ENCODE peak calls at places on chromosome 10, in ten cellular contexts. Z is A549, O is transverse colon, V is ovary, Q is tibial nerve, K is esophagus muscularis mucosa, U is HepG2, W is stomach, J is suprapubic skin, S is SK-N-SH. R is an unnamed sample.
A peak's percentile ranks its signal among the peaks of the same experiment; 100 is the strongest.

GRCh38 chr10:116849271-116850057 is at the start of gene ENO4:
- DNase-seq in U (peak; percentile 58), K (no peak), V (peak; percentile 90), S (peak; percentile 93), O (peak; percentile 85), Z (peak; percentile 89), W (peak; percentile 85), Q (no peak), J (no peak), R (peak; percentile 81)

GRCh38 chr10:4046722-4047354 is 261.8 kb upstream of the KLF6 start:
- DNase-seq in Q (no peak), K (no peak), Z (no peak), S (no peak), W (no peak), O (no peak), V (peak; percentile 53), J (no peak), U (no peak), R (peak; percentile 72)

GRCh38 chr10:99965700-99966099 is 44.0 kb downstream of the DNMBP start:
- DNase-seq in O (no peak), U (no peak), Z (no peak), J (no peak), V (no peak), Q (no peak), W (no peak), S (no peak), K (no peak), R (no peak)

GRCh38 chr10:18610517-18610916 is 40.9 kb downstream of the NSUN6 start:
- DNase-seq in V (no peak), O (peak; percentile 35), U (peak; percentile 98), J (no peak), W (no peak), S (peak; percentile 5), Q (no peak), K (no peak), Z (peak; percentile 87), R (no peak)

GRCh38 chr10:11036424-11037011 is 18.8 kb downstream of the CELF2 start:
- DNase-seq in Q (peak; percentile 28), V (no peak), U (peak; percentile 11), S (peak; percentile 55), J (no peak), Z (peak; percentile 30), O (peak; percentile 67), W (peak; percentile 55), K (no peak), R (no peak)

GRCh38 chr10:48507933-48508830 is 96.7 kb downstream of the ARHGAP22 start:
- DNase-seq in O (no peak), Q (peak; percentile 26), K (no peak), V (no peak), J (peak; percentile 78), Z (no peak), W (peak; percentile 29), U (no peak), S (no peak), R (peak; percentile 71)

GRCh38 chr10:101602767-101603398 is 14.8 kb downstream of the DPCD start:
- DNase-seq in K (no peak), Z (peak; percentile 86), V (peak; percentile 72), Q (peak; percentile 48), U (peak; percentile 70), S (peak; percentile 84), J (no peak), W (peak; percentile 74), O (peak; percentile 62), R (no peak)

GRCh38 chr10:79446451-79447020 is 1.1 kb upstream of the ZCCHC24 start:
- DNase-seq in W (peak; percentile 82), V (peak; percentile 85), Q (peak; percentile 49), O (peak; percentile 58), U (no peak), S (peak; percentile 91), Z (peak; percentile 18), K (no peak), J (no peak), R (peak; percentile 91)

GRCh38 chr10:94104316-94105060 is 110.8 kb downstream of the PLCE1 start:
- DNase-seq in W (no peak), K (peak; percentile 62), Z (no peak), V (no peak), O (no peak), Q (no peak), S (no peak), J (no peak), U (peak; percentile 5), R (no peak)

GRCh38 chr10:119908201-119908600 is 15.7 kb downstream of the SEC23IP start:
- DNase-seq in Q (no peak), V (no peak), S (no peak), K (no peak), O (no peak), J (no peak), Z (no peak), W (no peak), U (no peak), R (no peak)

GRCh38 chr10:34666008-34666700 is 148.9 kb downstream of the PARD3 start:
- DNase-seq in W (peak; percentile 40), O (peak; percentile 37), Q (no peak), J (no peak), S (peak; percentile 30), K (no peak), U (no peak), Z (peak; percentile 73), V (peak; percentile 51), R (peak; percentile 83)

GRCh38 chr10:79401015-79401921 is 44.2 kb downstream of the ZCCHC24 start:
- DNase-seq in S (peak; percentile 93), V (peak; percentile 90), J (no peak), Q (peak; percentile 59), K (no peak), W (no peak), Z (no peak), O (no peak), U (no peak), R (peak; percentile 91)

GRCh38 chr10:13961096-13961495 is 369.6 kb downstream of the FRMD4A start:
- DNase-seq in U (no peak), Q (no peak), S (no peak), V (no peak), O (no peak), W (no peak), K (no peak), J (no peak), Z (no peak), R (peak; percentile 67)

GRCh38 chr10:117541405-117541908 is 1.1 kb upstream of the EMX2 start:
- DNase-seq in K (no peak), Q (no peak), S (no peak), V (peak; percentile 85), J (peak; percentile 94), U (no peak), Z (no peak), O (no peak), W (no peak), R (no peak)

GRCh38 chr10:4541292-4541691 is 284.7 kb upstream of the AKR1E2 start:
- DNase-seq in Z (no peak), U (no peak), K (no peak), Q (no peak), W (peak; percentile 44), J (no peak), V (no peak), O (peak; percentile 19), S (no peak), R (no peak)

GRCh38 chr10:120172371-120172770 is 279.8 kb downstream of the SEC23IP start:
- DNase-seq in K (no peak), U (no peak), J (no peak), Q (no peak), S (no peak), O (no peak), Z (no peak), W (no peak), V (no peak), R (no peak)

GRCh38 chr10:114613237-114613979 is 44.7 kb downstream of the ABLIM1 start:
- DNase-seq in Z (no peak), Q (no peak), W (peak; percentile 56), K (no peak), S (no peak), O (peak; percentile 64), J (no peak), U (peak; percentile 54), V (no peak), R (no peak)
- H3K27ac ChIP-seq in Z (peak overlapping the region; percentile 54), Q (no peak overlapping the region), W (peak overlapping the region; percentile 67), K (peak overlapping the region; percentile 37), S (no peak overlapping the region), O (peak overlapping the region; percentile 81), J (peak overlapping the region; percentile 67), U (no peak overlapping the region), V (no peak overlapping the region), R (no peak overlapping the region)

GRCh38 chr10:129345763-129346162 is 121.3 kb upstream of the MGMT start:
- DNase-seq in W (no peak), O (no peak), U (no peak), Z (no peak), Q (no peak), K (no peak), S (no peak), J (no peak), V (no peak), R (no peak)
- TF ChIP-seq EP300 in W (no peak), O (no peak), U (no peak), Z (no peak), Q (no peak), K (no peak), S (no peak), J (no peak), V (no peak), R (no peak)

DNA sequence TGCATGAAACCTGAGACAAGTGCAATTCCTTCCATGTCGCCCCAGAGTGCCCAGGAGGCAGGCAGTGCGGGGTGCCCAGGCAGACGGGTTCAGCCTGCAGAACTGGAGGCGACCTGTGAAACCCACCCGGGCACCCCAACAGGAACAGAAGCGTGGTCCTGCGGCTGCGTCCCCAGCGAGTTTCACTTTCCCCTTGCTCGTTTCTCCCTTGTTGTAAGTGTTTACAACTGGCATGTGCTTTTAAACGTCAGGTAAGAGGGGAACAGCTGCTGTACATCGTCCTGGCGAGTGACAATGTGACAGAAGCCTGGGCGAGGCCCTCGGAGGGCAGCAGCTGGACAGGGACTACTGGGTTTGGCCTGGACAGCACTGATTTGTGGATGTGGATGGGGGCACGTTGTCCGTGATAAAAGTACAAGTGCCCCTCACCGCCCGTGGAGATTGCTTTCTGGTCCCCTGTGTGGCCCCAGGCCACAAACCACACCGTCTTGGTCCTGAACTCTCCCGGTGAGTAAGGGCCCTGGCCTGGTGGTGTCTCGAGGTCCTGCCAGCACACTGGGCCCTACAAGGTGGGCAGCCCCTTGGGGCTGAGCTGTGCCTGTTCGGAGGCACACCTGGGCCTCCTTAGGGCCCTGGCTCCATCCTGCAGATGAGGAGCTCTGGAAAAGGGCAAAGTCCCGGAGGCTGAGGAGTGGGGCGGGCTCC is 4.0 kb downstream of the VENTX start:
- DNase-seq in Q (no peak), W (no peak), U (no peak), O (no peak), S (no peak), J (no peak), Z (no peak), V (no peak), K (no peak), R (no peak)
- H3K4me1 ChIP-seq in Q (peaks cover 8% of the 10 kb centered on the region), W (peaks cover 37% of the 10 kb centered on the region), U (peaks cover 18% of the 10 kb centered on the region), O (peaks cover 22% of the 10 kb centered on the region), S (no peaks in the 10 kb centered on the region), J (peaks cover 25% of the 10 kb centered on the region), Z (peaks cover 20% of the 10 kb centered on the region), V (peaks cover 4% of the 10 kb centered on the region), K (peaks cover 19% of the 10 kb centered on the region), R (no peaks in the 10 kb centered on the region)

DNA sequence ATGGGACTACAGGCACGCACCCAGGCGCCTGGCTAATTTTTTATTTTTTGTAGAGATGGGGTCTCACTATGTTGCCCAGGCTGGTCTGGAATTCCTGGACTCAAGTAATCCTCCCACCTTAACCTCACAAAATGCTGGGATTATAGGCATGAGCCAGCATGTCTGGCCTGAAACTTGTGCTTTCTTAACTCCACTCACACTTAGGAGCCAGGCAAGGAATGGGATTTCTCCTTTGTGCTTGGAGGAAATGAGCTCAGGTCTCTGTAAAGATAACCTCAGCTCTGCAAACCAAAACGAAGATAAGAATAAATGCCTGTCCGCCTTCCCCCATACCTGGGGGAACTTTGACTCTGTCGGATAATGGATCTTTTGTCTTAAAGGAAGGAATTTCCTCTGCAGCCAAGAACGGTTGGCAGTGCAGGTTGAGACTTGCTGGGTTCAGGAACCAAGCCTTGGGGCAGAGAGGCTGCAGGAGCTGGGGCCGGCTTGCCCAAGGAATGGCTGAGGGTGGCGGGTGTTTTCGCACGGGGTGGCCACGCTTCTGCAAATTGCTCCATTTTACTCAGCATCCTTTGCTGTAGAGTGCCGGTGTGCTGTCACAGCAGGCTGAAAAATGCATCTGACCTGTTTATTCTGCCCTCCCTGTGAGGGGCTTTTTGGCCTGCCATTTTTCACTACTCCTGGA is 174.2 kb downstream of the KIAA1217 start:
- DNase-seq in K (no peak), U (peak; percentile 3), V (peak; percentile 34), Q (no peak), J (no peak), Z (no peak), W (peak; percentile 66), S (no peak), O (peak; percentile 22), R (no peak)
- H3K27ac ChIP-seq in K (peak overlapping the region; percentile 42), U (no peak overlapping the region), V (no peak overlapping the region), Q (peak overlapping the region; percentile 10), J (peak overlapping the region; percentile 84), Z (no peak overlapping the region), W (peak overlapping the region; percentile 91), S (no peak overlapping the region), O (peak overlapping the region; percentile 80), R (peak overlapping the region; percentile 65)

R was measured in sigmoid colon.